ENCODE peak calls at places on chromosomes 4 and X, in ten cellular contexts. M is endothelial cell, S is fibroblast of mammary gland, Q is neural crest cell, J is lower leg skin, N is BE2C, V is brain microvascular endothelial cell, G is heart left ventricle, K is cardiac muscle cell, X is RWPE1. L is an unnamed sample.

GRCh38 chrX:7272301-7272700 is 124.3 kb upstream of the PUDP start:
- DNase-seq in N (no peak), V (no peak), G (no peak), K (no peak), M (no peak), S (no peak), J (no peak), Q (no peak), X (no peak), L (no peak)

GRCh38 chrX:147699061-147699460 is 212.7 kb upstream of the FMR1 start:
- DNase-seq in G (no peak), M (no peak), K (no peak), Q (no peak), X (no peak), N (no peak), S (no peak), J (no peak), V (no peak), L (no peak)

GRCh38 chr4:40040908-40041307 is 15.7 kb upstream of the N4BP2 start:
- DNase-seq in V (no peak), X (no peak), Q (no peak), N (no peak), G (no peak), M (no peak), K (peak), S (peak), J (no peak), L (no peak)

GRCh38 chrX:37380920-37381319 is 31.8 kb downstream of the PRRG1 start:
- DNase-seq in M (no peak), K (peak), J (no peak), Q (no peak), G (no peak), X (peak), V (peak), S (peak), N (no peak), L (no peak)

GRCh38 chrX:6738518-6739470 is 203.9 kb upstream of the VCX3A start:
- DNase-seq in V (no peak), M (no peak), X (no peak), J (no peak), Q (no peak), S (no peak), K (no peak), G (no peak), N (no peak), L (no peak)

GRCh38 chr4:114364857-114365256 is 233.8 kb upstream of the UGT8 start:
- DNase-seq in M (no peak), J (no peak), Q (no peak), S (peak), N (no peak), K (peak), V (peak), X (no peak), G (no peak), L (no peak)

GRCh38 chr4:140163029-140163810 is 9.2 kb upstream of the MAML3 start:
- DNase-seq in J (no peak), S (peak), N (no peak), Q (no peak), K (peak), X (no peak), G (no peak), M (no peak), V (peak), L (no peak)

GRCh38 chr4:84224522-84224921 is 274.6 kb downstream of the NKX6-1 start:
- DNase-seq in J (no peak), G (no peak), K (no peak), V (no peak), N (no peak), S (no peak), Q (no peak), X (no peak), M (no peak), L (no peak)

GRCh38 chrX:51804741-51805140 is 61.5 kb downstream of the GSPT2 start:
- DNase-seq in G (no peak), N (no peak), J (no peak), S (no peak), X (no peak), K (no peak), V (no peak), M (no peak), Q (no peak), L (no peak)

GRCh38 chr4:85370400-85371032 is 104.4 kb upstream of the ARHGAP24 start:
- DNase-seq in M (peak), X (peak), V (peak), K (peak), N (peak), Q (peak), S (peak), J (no peak), G (no peak), L (peak)

GRCh38 chr4:42454755-42455154 is 57.5 kb downstream of the SHISA3 start:
- DNase-seq in X (no peak), M (no peak), S (no peak), J (no peak), N (no peak), Q (no peak), G (no peak), K (no peak), V (no peak), L (no peak)

GRCh38 chrX:47936224-47936939 is 67.4 kb downstream of the ZNF182 start:
- DNase-seq in S (no peak), M (no peak), N (peak), K (peak), V (no peak), J (no peak), G (no peak), X (no peak), Q (no peak), L (no peak)

GRCh38 chr4:48343531-48343930 is 2.2 kb downstream of the SLAIN2 start:
- DNase-seq in K (peak), V (no peak), S (peak), N (no peak), Q (no peak), J (no peak), X (no peak), M (no peak), G (no peak), L (no peak)

GRCh38 chr4:7155611-7156071 is 36.7 kb upstream of the SORCS2 start:
- DNase-seq in J (peak), X (peak), K (peak), V (no peak), N (no peak), S (peak), M (no peak), Q (no peak), G (peak), L (peak)

GRCh38 chr4:74109116-74109791 is 10.3 kb upstream of the CXCL2 start:
- DNase-seq in V (peak), X (peak), J (no peak), S (peak), N (no peak), Q (no peak), M (peak), K (peak), G (peak), L (no peak)

GRCh38 chrX:53682885-53683555 is 3.5 kb downstream of the HUWE1 start:
- DNase-seq in N (peak), G (no peak), X (no peak), K (peak), Q (peak), J (no peak), M (peak), S (peak), V (peak), L (peak)

GRCh38 chrX:150012647-150013046 is 74.4 kb upstream of the EOLA2 start:
- DNase-seq in X (no peak), M (no peak), N (no peak), V (no peak), S (no peak), Q (no peak), G (no peak), J (no peak), K (peak), L (no peak)

GRCh38 chrX:150007356-150007755 is 69.1 kb upstream of the EOLA2 start:
- DNase-seq in Q (no peak), K (peak), V (no peak), N (no peak), J (no peak), G (no peak), X (no peak), S (no peak), M (no peak), L (no peak)
- TF ChIP-seq CTCF in Q (no peak), K (no peak), V (no peak), N (no peak), J (no peak), G (no peak), X (no peak), S (no peak), M (no peak), L (no peak)

DNA sequence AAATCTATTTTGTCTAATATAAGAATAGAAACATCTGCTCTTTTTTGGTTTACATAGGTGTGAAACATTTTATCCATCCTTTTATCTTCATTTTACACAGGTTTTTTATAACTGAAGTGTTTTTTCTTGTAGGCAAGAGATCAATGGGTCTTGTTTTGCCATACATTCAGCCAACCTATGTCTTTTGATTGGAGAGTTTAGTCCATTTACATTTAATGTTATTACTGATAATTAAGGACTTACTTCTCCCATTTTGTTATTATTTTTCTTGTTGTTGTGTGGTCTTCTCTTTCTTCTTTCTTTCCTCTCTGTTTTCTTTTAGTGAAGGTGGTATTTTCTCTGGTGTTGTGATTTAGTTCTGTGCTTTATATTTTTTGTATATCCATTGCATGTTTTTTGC is 785.3 kb downstream of the ARAP2 start:
- DNase-seq in S (no peak), V (no peak), G (no peak), X (no peak), J (no peak), N (no peak), Q (no peak), K (no peak), M (no peak), L (no peak)
- TF ChIP-seq CTCF in S (no peak), V (no peak), G (no peak), X (no peak), J (no peak), N (no peak), Q (no peak), K (no peak), M (no peak), L (no peak)

DNA sequence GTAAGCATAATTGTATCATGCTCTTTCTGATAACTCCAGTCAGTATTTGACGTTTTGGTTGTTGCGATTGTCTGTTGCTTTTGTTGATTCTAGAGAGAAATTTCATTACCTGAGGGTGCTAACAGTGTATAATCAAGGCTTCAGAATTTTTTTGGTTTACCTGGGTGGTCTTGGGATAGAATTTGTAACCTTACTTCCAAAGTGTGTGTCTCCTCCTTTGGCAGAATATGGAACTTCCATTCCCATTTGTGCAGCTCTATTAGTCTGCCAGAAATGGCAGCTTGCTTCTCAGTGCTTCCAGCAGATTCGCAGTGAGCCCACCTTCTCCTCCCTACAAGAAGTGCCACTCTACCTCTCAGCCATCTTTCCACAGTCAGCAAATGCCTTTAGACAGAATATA is 5.3 kb downstream of the COPS4 start:
- DNase-seq in V (no peak), Q (no peak), J (no peak), N (no peak), K (no peak), G (no peak), S (no peak), M (no peak), X (no peak), L (no peak)
- TF ChIP-seq CTCF in V (peak), Q (no peak), J (no peak), N (no peak), K (no peak), G (no peak), S (peak), M (peak), X (no peak), L (peak)

DNA sequence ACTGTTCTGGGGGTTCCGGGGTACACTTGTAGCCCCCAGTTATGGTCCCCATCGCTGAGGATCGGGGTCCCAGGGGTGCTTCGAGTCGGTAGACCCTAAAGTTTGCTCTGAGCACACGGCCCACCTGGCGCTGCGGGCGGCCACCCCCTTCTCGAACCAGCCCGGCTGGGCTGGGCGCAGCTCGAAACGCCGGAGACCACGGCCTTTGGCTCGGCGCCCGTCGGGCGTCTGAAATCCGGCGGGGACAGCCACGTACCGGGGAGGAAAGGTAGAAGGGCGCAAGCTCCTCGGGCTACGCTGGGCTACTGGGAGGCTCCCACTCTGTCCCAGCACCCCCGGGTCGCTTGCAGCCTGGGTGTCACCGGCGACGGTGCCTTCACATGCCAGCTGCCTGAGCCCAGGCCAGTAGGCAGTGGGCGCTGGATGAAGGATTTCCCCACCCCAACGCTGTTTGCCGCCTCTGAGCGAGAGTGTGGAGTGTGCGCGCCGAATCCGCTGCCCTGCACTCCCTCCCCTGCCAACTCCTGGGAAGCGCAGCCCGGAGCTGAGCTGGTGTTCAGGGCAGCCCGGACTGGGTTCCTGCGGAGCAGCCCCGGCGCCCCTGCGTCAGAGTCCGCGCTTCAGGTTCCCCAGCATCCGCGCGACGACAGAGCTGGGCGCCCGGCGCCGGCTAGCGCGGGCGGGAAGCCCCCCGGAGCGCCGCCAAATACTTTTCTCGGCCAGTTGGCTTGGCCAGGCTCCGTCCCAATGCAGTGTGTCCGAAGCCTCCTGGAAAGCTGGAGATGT is 637 bp downstream of the MAMLD1 start:
- DNase-seq in X (peak), J (no peak), Q (peak), K (peak), V (no peak), M (peak), S (peak), N (no peak), G (peak), L (peak)
- TF ChIP-seq CTCF in X (no peak), J (no peak), Q (no peak), K (peak), V (peak), M (no peak), S (no peak), N (no peak), G (peak), L (no peak)

DNA sequence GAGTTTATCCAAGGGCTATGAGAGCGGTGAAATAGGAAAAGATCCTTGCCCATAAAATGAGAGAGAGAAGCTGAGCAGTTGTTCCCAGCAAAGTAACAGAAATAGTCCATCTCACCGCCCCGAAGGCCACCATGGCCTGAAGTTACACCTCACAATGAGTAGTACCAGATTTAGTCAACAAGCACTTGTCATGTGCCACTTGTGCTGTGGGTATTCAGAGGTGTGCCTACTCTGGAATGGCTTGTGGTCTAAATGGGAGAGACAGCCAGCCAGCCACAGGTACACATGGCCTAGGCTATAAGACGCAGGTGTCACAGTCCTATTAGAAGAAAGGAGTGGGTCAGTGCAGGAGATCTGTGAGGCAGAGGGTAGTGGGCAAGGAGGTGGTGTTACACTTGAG is 54.6 kb upstream of the MAP3K15 start:
- DNase-seq in N (no peak), S (no peak), V (no peak), J (no peak), M (no peak), Q (no peak), K (no peak), G (no peak), X (no peak), L (no peak)
- TF ChIP-seq CTCF in N (no peak), S (no peak), V (no peak), J (no peak), M (no peak), Q (no peak), K (no peak), G (no peak), X (no peak), L (no peak)

DNA sequence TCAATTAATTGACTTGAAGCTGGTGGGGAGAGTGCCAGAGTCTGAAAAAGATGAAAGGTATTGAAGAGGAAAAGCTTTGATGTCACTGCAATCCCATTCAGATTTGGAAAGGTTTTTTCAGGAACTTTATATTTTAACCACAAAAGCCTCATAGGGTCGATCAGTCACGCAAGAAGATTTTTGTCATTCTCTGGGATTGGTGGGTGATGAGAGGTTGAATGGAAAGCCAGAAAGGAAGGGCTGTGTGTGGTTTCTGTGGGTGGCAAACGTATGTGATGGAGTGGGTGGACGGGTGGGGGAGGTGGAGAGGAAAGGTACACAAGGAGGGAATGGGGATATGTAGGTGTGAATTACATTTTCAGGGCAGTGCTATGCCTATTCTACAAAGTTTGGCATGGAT is 173.8 kb upstream of the SCML1 start:
- DNase-seq in S (peak), G (no peak), M (no peak), Q (no peak), J (no peak), V (peak), K (no peak), N (no peak), X (no peak), L (no peak)
- TF ChIP-seq CTCF in S (no peak), G (no peak), M (no peak), Q (no peak), J (no peak), V (no peak), K (no peak), N (no peak), X (no peak), L (no peak)

DNA sequence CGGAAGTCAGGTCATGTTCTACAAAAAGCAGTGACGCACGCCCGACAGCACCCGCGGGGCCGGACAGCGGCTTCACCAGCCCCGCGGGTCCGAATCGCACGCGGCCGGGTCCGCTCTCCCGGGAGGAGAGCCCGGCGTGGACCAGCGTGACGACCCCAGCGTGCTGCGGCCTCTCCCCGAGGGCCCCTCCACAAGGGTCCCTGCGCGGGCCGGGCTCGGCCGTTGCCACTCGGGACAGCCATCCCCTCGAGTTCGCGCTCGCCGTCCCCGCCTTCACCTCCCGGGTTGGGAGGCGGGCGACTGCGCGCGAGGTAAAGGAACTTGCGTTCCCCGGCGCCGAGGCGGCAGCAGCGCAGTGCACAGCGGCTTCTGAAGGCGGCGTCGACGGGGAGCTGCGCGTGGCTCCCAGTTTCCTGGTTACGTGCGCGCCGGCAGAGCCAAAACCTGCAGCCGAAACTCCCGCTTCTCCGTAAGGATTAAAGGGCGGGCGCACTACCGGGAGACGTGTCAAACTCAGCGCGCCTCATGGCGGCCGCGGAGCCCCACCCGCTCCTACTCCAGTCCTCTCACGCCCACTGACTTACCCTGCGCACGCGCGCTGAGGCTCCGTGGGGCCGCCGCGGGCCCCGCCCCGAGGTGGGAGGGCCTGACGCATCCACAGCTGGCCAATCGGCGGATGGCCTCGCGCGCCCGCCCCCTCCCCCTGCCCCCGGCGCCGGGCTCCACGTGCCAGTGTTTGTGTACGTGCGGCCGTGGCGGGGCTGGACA is 416 bp upstream of the LRP2BP start:
- DNase-seq in G (peak), X (peak), J (peak), S (peak), N (peak), V (peak), Q (peak), K (peak), M (peak), L (peak)
- TF ChIP-seq CTCF in G (no peak), X (no peak), J (no peak), S (no peak), N (no peak), V (no peak), Q (no peak), K (no peak), M (no peak), L (no peak)

L was measured in glutamatergic neuron.